ENCODE peak calls at places on chromosomes 7 and 10, in four cellular contexts. P is GM06990, U is PC-9, Z is mucosa of descending colon. C is an unnamed sample.
A peak's percentile ranks its signal among the peaks of the same experiment; 100 is the strongest.

GRCh38 chr7:115340828-115341227 is 418.9 kb downstream of the MDFIC start:
- DNase-seq in P (no peak), U (peak; percentile 26), Z (no peak), C (no peak)

GRCh38 chr10:44913312-44914079 is 2.4 kb downstream of the TMEM72 start:
- DNase-seq in P (no peak), U (no peak), Z (no peak), C (no peak)

GRCh38 chr7:6423942-6424701 is 23.6 kb downstream of the DAGLB start:
- DNase-seq in P (no peak), U (peak; percentile 48), Z (peak; percentile 67), C (no peak)

GRCh38 chr7:85890244-85890811 is 703.5 kb upstream of the SEMA3D start:
- DNase-seq in P (no peak), U (no peak), Z (no peak), C (no peak)

GRCh38 chr10:34941471-34942357 is 126.6 kb upstream of the PARD3 start:
- DNase-seq in P (peak; percentile 26), U (no peak), Z (no peak), C (no peak)

GRCh38 chr10:44857363-44858016 is 53.6 kb upstream of the TMEM72 start:
- DNase-seq in P (no peak), U (peak; percentile 39), Z (no peak), C (no peak)

GRCh38 chr10:2844925-2845324 is 222.4 kb upstream of the PFKP start:
- DNase-seq in P (no peak), U (no peak), Z (no peak), C (no peak)

GRCh38 chr10:43061764-43062163 is 15.1 kb upstream of the RET start:
- DNase-seq in P (no peak), U (no peak), Z (peak; percentile 8), C (no peak)

GRCh38 chr10:92123031-92123450 is 167.8 kb downstream of the CPEB3 start:
- DNase-seq in P (no peak), U (peak; percentile 43), Z (no peak), C (no peak)

GRCh38 chr10:25875555-25876165 is 58.4 kb upstream of the MYO3A start:
- DNase-seq in P (peak; percentile 5), U (peak; percentile 37), Z (no peak), C (no peak)

GRCh38 chr10:97335995-97336394 is 1.5 kb upstream of the FRAT2 start:
- DNase-seq in P (no peak), U (no peak), Z (no peak), C (no peak)

GRCh38 chr7:75951506-75951905 is 36.6 kb downstream of the POR start:
- DNase-seq in P (no peak), U (peak; percentile 71), Z (no peak), C (no peak)

GRCh38 chr7:50497068-50497642 is 47.0 kb upstream of the FIGNL1 start:
- DNase-seq in P (no peak), U (no peak), Z (no peak), C (no peak)

GRCh38 chr10:83892737-83893136 is 246.6 kb upstream of the GHITM start:
- DNase-seq in P (no peak), U (no peak), Z (no peak), C (no peak)

GRCh38 chr10:103481974-103482531 is 3.0 kb upstream of the CALHM3 start:
- DNase-seq in P (no peak), U (peak; percentile 20), Z (no peak), C (no peak)

GRCh38 chr10:62625484-62625883 is 179.0 kb upstream of the ADO start:
- DNase-seq in P (no peak), U (no peak), Z (no peak), C (no peak)

GRCh38 chr10:128871671-128872231 is 595.3 kb upstream of the MGMT start:
- DNase-seq in P (no peak), U (no peak), Z (no peak), C (no peak)

GRCh38 chr7:155947051-155947450 is 134.8 kb upstream of the SHH start:
- DNase-seq in P (no peak), U (peak; percentile 19), Z (no peak), C (no peak)

GRCh38 chr7:151742713-151743480 is 134.0 kb downstream of the PRKAG2 start:
- DNase-seq in P (no peak), U (peak; percentile 43), Z (peak; percentile 36), C (no peak)

GRCh38 chr7:117825132-117825531 is 48.1 kb downstream of the CTTNBP2 start:
- DNase-seq in P (no peak), U (no peak), Z (no peak), C (no peak)

GRCh38 chr10:15136960-15137359 is 31.5 kb downstream of the NMT2 start:
- DNase-seq in P (no peak), U (no peak), Z (no peak), C (no peak)

GRCh38 chr7:108118959-108119358 is 11.2 kb downstream of the LAMB4 start:
- DNase-seq in P (no peak), U (no peak), Z (no peak), C (no peak)

GRCh38 chr10:67695555-67695954 is 440 bp downstream of the CTNNA3 start:
- DNase-seq in P (no peak), U (no peak), Z (no peak), C (no peak)

GRCh38 chr7:99623091-99623693 is 6.4 kb downstream of the ZSCAN25 start:
- DNase-seq in P (no peak), U (no peak), Z (no peak), C (no peak)

GRCh38 chr7:99625321-99625720 is 8.6 kb downstream of the ZSCAN25 start:
- DNase-seq in P (no peak), U (no peak), Z (no peak), C (no peak)

GRCh38 chr7:99623702-99624447 is 7.1 kb downstream of the ZSCAN25 start:
- DNase-seq in P (no peak), U (no peak), Z (no peak), C (no peak)

GRCh38 chr7:99625961-99626360 is 9.2 kb downstream of the ZSCAN25 start:
- DNase-seq in P (no peak), U (no peak), Z (no peak), C (no peak)

DNA sequence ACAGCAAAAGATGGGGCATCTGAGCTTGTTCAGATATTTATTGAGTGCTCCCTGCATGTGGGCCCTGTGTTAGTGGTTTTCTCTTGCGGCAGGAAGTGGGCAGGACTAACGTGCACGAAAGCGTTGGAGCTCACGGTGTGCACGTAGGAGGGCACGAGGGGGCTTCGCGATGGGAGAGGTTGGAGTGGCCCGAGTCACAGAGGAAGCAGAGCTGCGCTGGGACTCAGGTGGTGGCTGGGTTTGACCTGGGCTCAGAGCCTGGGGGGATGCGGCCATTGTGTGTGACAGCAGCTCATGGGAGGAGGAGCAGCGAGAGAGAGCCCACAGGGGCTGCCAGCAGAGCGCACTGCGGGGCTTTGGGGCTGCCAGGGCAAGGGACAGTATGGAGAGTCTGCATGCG is 7.7 kb downstream of the ZSCAN25 start:
- DNase-seq in P (no peak), U (no peak), Z (peak; percentile 73), C (no peak)
- TF ChIP-seq CTCF in P (no peak), U (no peak), Z (no peak), C (no peak)

GRCh38 chr10:73742454-73742734 is 1.8 kb upstream of the SEC24C start:
- DNase-seq in P (no peak), U (no peak), Z (no peak), C (no peak)

GRCh38 chr10:73746721-73747120 is 2.5 kb downstream of the SEC24C start:
- DNase-seq in P (no peak), U (no peak), Z (no peak), C (no peak)

GRCh38 chr10:73743327-73743904 is 756 bp upstream of the SEC24C start:
- DNase-seq in P (no peak), U (no peak), Z (no peak), C (no peak)

GRCh38 chr10:73744690-73744994 is 470 bp downstream of the SEC24C start:
- DNase-seq in P (no peak), U (no peak), Z (peak; percentile 75), C (no peak)

DNA sequence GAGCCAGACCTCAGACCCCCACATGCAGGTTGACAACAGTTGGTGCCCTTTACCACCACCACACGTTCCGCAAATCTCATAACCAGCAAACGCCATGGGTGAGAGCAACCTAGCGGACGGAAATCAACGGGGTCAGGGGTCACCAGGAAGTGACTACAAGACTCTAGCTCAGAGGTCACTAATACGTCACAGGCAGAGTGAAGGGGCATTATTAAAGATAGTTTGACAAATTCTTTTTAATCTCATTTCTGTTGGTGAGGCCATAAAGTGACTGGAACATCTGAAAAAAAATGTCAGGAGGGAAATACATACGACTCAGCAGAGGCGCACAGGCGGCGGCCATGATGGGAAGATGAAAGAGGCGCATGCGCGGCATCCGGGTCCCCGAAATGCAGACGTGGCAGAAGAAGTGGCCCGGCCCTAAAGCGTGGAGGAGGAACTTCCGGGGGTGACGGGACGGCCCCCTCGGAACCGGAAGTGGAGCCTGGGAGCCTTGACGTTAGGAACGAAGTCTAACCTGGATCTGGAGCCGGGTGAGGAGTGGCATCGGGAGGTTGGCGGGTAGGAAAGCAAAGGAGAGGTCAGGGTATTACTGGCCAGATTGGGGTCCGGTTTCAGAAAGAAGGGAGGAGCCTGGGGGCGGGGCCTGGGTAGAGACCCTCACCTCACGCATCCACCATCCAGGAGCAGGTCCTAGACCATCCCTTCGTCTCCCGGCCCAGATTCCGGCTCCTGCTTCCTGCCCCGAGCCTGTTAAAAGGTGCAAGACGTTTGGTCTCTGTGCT is at the start of gene SEC24C:
- DNase-seq in P (peak; percentile 91), U (peak; percentile 97), Z (peak; percentile 98), C (peak; percentile 93)
- H3K36me3 ChIP-seq in P (peaks cover 9% of the 10 kb centered on the region), U (peaks cover 30% of the 10 kb centered on the region), Z (no peaks in the 10 kb centered on the region), C (peaks cover 39% of the 10 kb centered on the region)

GRCh38 chr7:100428967-100429636 is 529 bp upstream of the MEPCE start:
- DNase-seq in P (peak; percentile 100), U (peak; percentile 100), Z (peak; percentile 100), C (peak; percentile 99)
- TF ChIP-seq CTCF in P (no peak), U (no peak), Z (no peak), C (no peak)

GRCh38 chr10:131946880-131947279 is 34.8 kb downstream of the BNIP3 start:
- DNase-seq in P (no peak), U (no peak), Z (no peak), C (no peak)

GRCh38 chr10:131946321-131946751 is 35.4 kb downstream of the BNIP3 start:
- DNase-seq in P (no peak), U (peak; percentile 31), Z (no peak), C (peak; percentile 63)

GRCh38 chr10:131943021-131943814 is 38.5 kb downstream of the BNIP3 start:
- DNase-seq in P (no peak), U (no peak), Z (no peak), C (peak; percentile 25)

GRCh38 chr10:131938681-131939080 is 37.9 kb downstream of the PPP2R2D start:
- DNase-seq in P (no peak), U (no peak), Z (no peak), C (peak; percentile 41)

DNA sequence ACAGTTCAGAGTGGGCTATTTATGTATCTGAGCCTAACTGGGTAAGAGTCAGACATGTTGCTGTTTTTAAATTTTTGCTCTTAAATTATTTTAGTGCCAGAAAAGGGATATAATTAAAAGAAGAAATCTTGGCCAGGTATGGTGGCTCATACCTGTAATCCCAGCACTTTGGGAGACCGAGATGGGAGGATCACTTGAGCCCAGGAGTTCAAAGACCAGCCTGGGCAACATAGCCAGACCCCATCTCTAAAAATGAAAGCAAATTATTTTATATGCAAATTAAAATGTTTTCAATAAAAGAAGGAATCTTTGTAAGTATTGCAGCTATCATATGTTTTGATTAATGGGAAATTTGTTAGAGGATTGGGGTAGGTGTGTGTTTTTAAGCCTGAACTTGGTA is 39.3 kb downstream of the BNIP3 start:
- DNase-seq in P (no peak), U (no peak), Z (no peak), C (no peak)
- H3K36me3 ChIP-seq in P (peaks cover 19% of the 10 kb centered on the region), U (no peaks in the 10 kb centered on the region), Z (no peaks in the 10 kb centered on the region), C (peaks cover 68% of the 10 kb centered on the region)

C was measured in RWPE2.